ENCODE peak calls at places on chromosome 2, in six cellular contexts. One of them, this sample, is unnamed.

GRCh38 chr2:236569593-236569973 is at the start of gene ACKR3:
- DNase-seq in left lung: peak
- DNase-seq in right cardiac atrium: peak
- DNase-seq in A549: peak
- DNase-seq in naive thymus-derived CD4-positive, alpha-beta T cell: peak
- DNase-seq in AG04450: no peak
- DNase-seq in this sample: peak

GRCh38 chr2:167697961-167698360 is 549.4 kb downstream of the STK39 start:
- DNase-seq in left lung: no peak
- DNase-seq in right cardiac atrium: no peak
- DNase-seq in A549: no peak
- DNase-seq in naive thymus-derived CD4-positive, alpha-beta T cell: no peak
- DNase-seq in AG04450: no peak
- DNase-seq in this sample: no peak

GRCh38 chr2:9247177-9247576 is 40.6 kb downstream of the ASAP2 start:
- DNase-seq in left lung: no peak
- DNase-seq in right cardiac atrium: no peak
- DNase-seq in A549: no peak
- DNase-seq in naive thymus-derived CD4-positive, alpha-beta T cell: no peak
- DNase-seq in AG04450: no peak
- DNase-seq in this sample: no peak

GRCh38 chr2:181517685-181518301 is 60.6 kb downstream of the ITGA4 start:
- DNase-seq in left lung: no peak
- DNase-seq in right cardiac atrium: no peak
- DNase-seq in A549: no peak
- DNase-seq in naive thymus-derived CD4-positive, alpha-beta T cell: no peak
- DNase-seq in AG04450: no peak
- DNase-seq in this sample: no peak

GRCh38 chr2:187115627-187116026 is 266.7 kb upstream of the ZSWIM2 start:
- DNase-seq in left lung: no peak
- DNase-seq in right cardiac atrium: no peak
- DNase-seq in A549: no peak
- DNase-seq in naive thymus-derived CD4-positive, alpha-beta T cell: no peak
- DNase-seq in AG04450: no peak
- DNase-seq in this sample: no peak

GRCh38 chr2:183951636-183952035 is 646.7 kb upstream of the ZNF804A start:
- DNase-seq in left lung: no peak
- DNase-seq in right cardiac atrium: no peak
- DNase-seq in A549: peak
- DNase-seq in naive thymus-derived CD4-positive, alpha-beta T cell: no peak
- DNase-seq in AG04450: no peak
- DNase-seq in this sample: no peak

GRCh38 chr2:20494246-20494645 is 47.4 kb downstream of the RHOB start:
- DNase-seq in left lung: no peak
- DNase-seq in right cardiac atrium: no peak
- DNase-seq in A549: no peak
- DNase-seq in naive thymus-derived CD4-positive, alpha-beta T cell: no peak
- DNase-seq in AG04450: peak
- DNase-seq in this sample: no peak

GRCh38 chr2:2743164-2743571 is 412.1 kb upstream of the MYT1L start:
- DNase-seq in left lung: peak
- DNase-seq in right cardiac atrium: peak
- DNase-seq in A549: no peak
- DNase-seq in naive thymus-derived CD4-positive, alpha-beta T cell: no peak
- DNase-seq in AG04450: no peak
- DNase-seq in this sample: peak

GRCh38 chr2:6917071-6917760 is at the start of gene RNF144A:
- DNase-seq in left lung: peak
- DNase-seq in right cardiac atrium: peak
- DNase-seq in A549: peak
- DNase-seq in naive thymus-derived CD4-positive, alpha-beta T cell: peak
- DNase-seq in AG04450: no peak
- DNase-seq in this sample: peak

GRCh38 chr2:74045454-74045853 is 60.7 kb downstream of the TET3 start:
- DNase-seq in left lung: no peak
- DNase-seq in right cardiac atrium: peak
- DNase-seq in A549: no peak
- DNase-seq in naive thymus-derived CD4-positive, alpha-beta T cell: no peak
- DNase-seq in AG04450: no peak
- DNase-seq in this sample: no peak

GRCh38 chr2:231293163-231293562 is 94.7 kb downstream of the ARMC9 start:
- DNase-seq in left lung: no peak
- DNase-seq in right cardiac atrium: no peak
- DNase-seq in A549: no peak
- DNase-seq in naive thymus-derived CD4-positive, alpha-beta T cell: no peak
- DNase-seq in AG04450: no peak
- DNase-seq in this sample: no peak

GRCh38 chr2:295081-295480 is 7.2 kb upstream of the ALKAL2 start:
- DNase-seq in left lung: no peak
- DNase-seq in right cardiac atrium: no peak
- DNase-seq in A549: no peak
- DNase-seq in naive thymus-derived CD4-positive, alpha-beta T cell: no peak
- DNase-seq in AG04450: no peak
- DNase-seq in this sample: no peak

GRCh38 chr2:51990684-51991083 is 958.8 kb upstream of the NRXN1 start:
- DNase-seq in left lung: no peak
- DNase-seq in right cardiac atrium: no peak
- DNase-seq in A549: no peak
- DNase-seq in naive thymus-derived CD4-positive, alpha-beta T cell: no peak
- DNase-seq in AG04450: no peak
- DNase-seq in this sample: no peak

GRCh38 chr2:134231965-134232340 is 21.9 kb upstream of the MGAT5 start:
- DNase-seq in left lung: no peak
- DNase-seq in right cardiac atrium: no peak
- DNase-seq in A549: no peak
- DNase-seq in naive thymus-derived CD4-positive, alpha-beta T cell: no peak
- DNase-seq in AG04450: no peak
- DNase-seq in this sample: no peak

GRCh38 chr2:206614825-206615224 is 27.5 kb upstream of the FAM237A start:
- DNase-seq in left lung: no peak
- DNase-seq in right cardiac atrium: no peak
- DNase-seq in A549: peak
- DNase-seq in naive thymus-derived CD4-positive, alpha-beta T cell: no peak
- DNase-seq in AG04450: no peak
- DNase-seq in this sample: no peak

GRCh38 chr2:241458687-241459086 is 49.7 kb downstream of the STK25 start:
- DNase-seq in left lung: no peak
- DNase-seq in right cardiac atrium: peak
- DNase-seq in A549: no peak
- DNase-seq in naive thymus-derived CD4-positive, alpha-beta T cell: no peak
- DNase-seq in AG04450: no peak
- DNase-seq in this sample: no peak

GRCh38 chr2:141534671-141535359 is 596.0 kb downstream of the LRP1B start:
- DNase-seq in left lung: no peak
- DNase-seq in right cardiac atrium: no peak
- DNase-seq in A549: no peak
- DNase-seq in naive thymus-derived CD4-positive, alpha-beta T cell: no peak
- DNase-seq in AG04450: no peak
- DNase-seq in this sample: no peak

GRCh38 chr2:88350641-88351601 is 101.6 kb downstream of the FOXI3 start:
- DNase-seq in left lung: peak
- DNase-seq in right cardiac atrium: peak
- DNase-seq in A549: peak
- DNase-seq in naive thymus-derived CD4-positive, alpha-beta T cell: peak
- DNase-seq in AG04450: no peak
- DNase-seq in this sample: no peak

GRCh38 chr2:196927318-196928225 is 1.1 kb upstream of the PGAP1 start:
- DNase-seq in left lung: no peak
- DNase-seq in right cardiac atrium: peak
- DNase-seq in A549: peak
- DNase-seq in naive thymus-derived CD4-positive, alpha-beta T cell: peak
- DNase-seq in AG04450: peak
- DNase-seq in this sample: no peak

GRCh38 chr2:164044637-164045036 is 308.8 kb upstream of the FIGN start:
- DNase-seq in left lung: no peak
- DNase-seq in right cardiac atrium: peak
- DNase-seq in A549: no peak
- DNase-seq in naive thymus-derived CD4-positive, alpha-beta T cell: no peak
- DNase-seq in AG04450: no peak
- DNase-seq in this sample: no peak

GRCh38 chr2:8132371-8132831 is 549.5 kb upstream of the ID2 start:
- DNase-seq in left lung: peak
- DNase-seq in right cardiac atrium: no peak
- DNase-seq in A549: no peak
- DNase-seq in naive thymus-derived CD4-positive, alpha-beta T cell: no peak
- DNase-seq in AG04450: no peak
- DNase-seq in this sample: no peak

GRCh38 chr2:143171817-143172216 is 42.6 kb downstream of the ARHGAP15 start:
- DNase-seq in left lung: no peak
- DNase-seq in right cardiac atrium: no peak
- DNase-seq in A549: peak
- DNase-seq in naive thymus-derived CD4-positive, alpha-beta T cell: no peak
- DNase-seq in AG04450: no peak
- DNase-seq in this sample: no peak

GRCh38 chr2:75342504-75343175 is 143.3 kb upstream of the TACR1 start:
- DNase-seq in left lung: no peak
- DNase-seq in right cardiac atrium: no peak
- DNase-seq in A549: no peak
- DNase-seq in naive thymus-derived CD4-positive, alpha-beta T cell: no peak
- DNase-seq in AG04450: no peak
- DNase-seq in this sample: no peak

GRCh38 chr2:201151127-201152074 is 31.5 kb upstream of the CASP10 start:
- DNase-seq in left lung: no peak
- DNase-seq in right cardiac atrium: no peak
- DNase-seq in A549: peak
- DNase-seq in naive thymus-derived CD4-positive, alpha-beta T cell: no peak
- DNase-seq in AG04450: peak
- DNase-seq in this sample: no peak

GRCh38 chr2:145961846-145962245 is 1441.9 kb upstream of the ZEB2 start:
- DNase-seq in left lung: no peak
- DNase-seq in right cardiac atrium: no peak
- DNase-seq in A549: no peak
- DNase-seq in naive thymus-derived CD4-positive, alpha-beta T cell: no peak
- DNase-seq in AG04450: no peak
- DNase-seq in this sample: no peak

GRCh38 chr2:3210257-3210656 is 167.4 kb downstream of the EIPR1 start:
- DNase-seq in left lung: no peak
- DNase-seq in right cardiac atrium: no peak
- DNase-seq in A549: no peak
- DNase-seq in naive thymus-derived CD4-positive, alpha-beta T cell: no peak
- DNase-seq in AG04450: no peak
- DNase-seq in this sample: no peak

GRCh38 chr2:86809481-86810121 is 18.9 kb upstream of the CD8A start:
- DNase-seq in left lung: peak
- DNase-seq in right cardiac atrium: no peak
- DNase-seq in A549: no peak
- DNase-seq in naive thymus-derived CD4-positive, alpha-beta T cell: no peak
- DNase-seq in AG04450: no peak
- DNase-seq in this sample: no peak

GRCh38 chr2:70083344-70084156 is 3.7 kb upstream of the PCBP1 start:
- DNase-seq in left lung: no peak
- DNase-seq in right cardiac atrium: no peak
- DNase-seq in A549: peak
- DNase-seq in naive thymus-derived CD4-positive, alpha-beta T cell: no peak
- DNase-seq in AG04450: no peak
- DNase-seq in this sample: no peak

GRCh38 chr2:15841776-15842554 is 98.4 kb upstream of the MYCN start:
- DNase-seq in left lung: no peak
- DNase-seq in right cardiac atrium: no peak
- DNase-seq in A549: no peak
- DNase-seq in naive thymus-derived CD4-positive, alpha-beta T cell: no peak
- DNase-seq in AG04450: no peak
- DNase-seq in this sample: no peak

DNA sequence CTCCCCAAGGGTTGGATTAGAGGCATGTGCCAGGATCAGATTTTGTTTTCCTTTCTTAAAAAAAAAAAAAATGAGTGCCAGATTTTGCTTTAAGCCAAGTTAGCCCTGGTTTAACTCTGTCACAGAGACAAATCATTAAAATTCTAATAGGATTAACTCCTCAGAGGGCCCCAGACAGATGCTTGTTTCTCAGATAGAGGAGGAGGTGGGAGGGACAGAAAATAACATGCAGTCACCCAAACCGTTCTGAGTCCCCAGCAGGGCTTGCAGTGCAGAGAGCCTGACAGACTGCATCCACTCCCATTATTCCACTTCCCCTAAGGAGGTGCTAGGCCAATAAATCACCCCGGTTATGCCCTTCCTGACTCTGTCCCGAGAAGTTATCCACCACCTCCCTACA is 6.3 kb upstream of the PROKR1 start:
- DNase-seq in left lung: no peak
- DNase-seq in right cardiac atrium: no peak
- DNase-seq in A549: no peak
- DNase-seq in naive thymus-derived CD4-positive, alpha-beta T cell: no peak
- DNase-seq in AG04450: no peak
- DNase-seq in this sample: no peak
- H3K27ac ChIP-seq in left lung: no peak
- H3K27ac ChIP-seq in right cardiac atrium: no peak
- H3K27ac ChIP-seq in A549: no peak
- H3K27ac ChIP-seq in naive thymus-derived CD4-positive, alpha-beta T cell: no peak
- H3K27ac ChIP-seq in AG04450: no peak
- H3K27ac ChIP-seq in this sample: no peak

GRCh38 chr2:189569295-189569925 is 11.2 kb downstream of the SLC40A1 start:
- DNase-seq in left lung: no peak
- DNase-seq in right cardiac atrium: no peak
- DNase-seq in A549: no peak
- DNase-seq in naive thymus-derived CD4-positive, alpha-beta T cell: no peak
- DNase-seq in AG04450: no peak
- DNase-seq in this sample: no peak
- H3K27ac ChIP-seq in left lung: peak
- H3K27ac ChIP-seq in right cardiac atrium: no peak
- H3K27ac ChIP-seq in A549: no peak
- H3K27ac ChIP-seq in naive thymus-derived CD4-positive, alpha-beta T cell: peak
- H3K27ac ChIP-seq in AG04450: no peak
- H3K27ac ChIP-seq in this sample: no peak

DNA sequence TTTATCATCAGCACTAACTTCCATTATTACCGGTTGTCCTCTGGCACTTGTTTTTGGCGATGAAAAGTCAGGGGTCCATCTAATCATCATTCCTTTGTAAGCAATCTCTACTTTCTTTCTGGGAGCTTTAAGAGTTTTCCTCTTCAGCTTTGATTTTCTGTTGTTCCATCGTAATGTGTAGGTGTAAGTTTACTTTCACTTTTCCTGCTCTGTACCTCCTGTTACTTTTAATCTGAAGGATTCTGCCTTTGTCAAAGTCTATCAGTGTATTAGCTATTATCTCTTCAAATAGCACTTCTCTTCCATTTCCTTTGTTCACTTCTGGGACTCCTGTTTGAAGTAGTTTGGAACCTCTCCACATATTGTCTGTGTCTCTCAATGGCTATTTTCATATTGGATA is 25.5 kb upstream of the GPR155 start:
- DNase-seq in left lung: no peak
- DNase-seq in right cardiac atrium: no peak
- DNase-seq in A549: no peak
- DNase-seq in naive thymus-derived CD4-positive, alpha-beta T cell: no peak
- DNase-seq in AG04450: no peak
- DNase-seq in this sample: no peak
- H3K27ac ChIP-seq in left lung: no peak
- H3K27ac ChIP-seq in right cardiac atrium: no peak
- H3K27ac ChIP-seq in A549: no peak
- H3K27ac ChIP-seq in naive thymus-derived CD4-positive, alpha-beta T cell: no peak
- H3K27ac ChIP-seq in AG04450: no peak
- H3K27ac ChIP-seq in this sample: no peak

DNA sequence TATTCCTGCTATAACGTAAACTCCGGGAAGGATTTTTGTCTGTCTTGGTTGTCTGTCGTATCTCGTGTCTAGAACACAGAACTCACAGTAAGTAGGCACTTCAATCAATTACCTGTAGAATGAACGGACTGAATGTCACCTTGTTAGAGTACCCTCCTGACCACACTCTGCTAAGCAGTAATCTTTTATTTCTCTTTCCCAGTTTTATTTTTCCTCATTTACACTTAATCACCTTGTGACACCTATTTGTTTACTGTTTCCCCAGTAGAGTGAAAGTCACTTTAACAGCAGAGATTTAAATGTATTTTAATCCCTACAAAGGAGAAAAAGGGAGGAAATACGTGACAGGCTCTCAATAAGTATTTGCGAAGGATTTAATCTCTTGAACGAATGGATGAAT is 514 bp upstream of the EPB41L5 start:
- DNase-seq in left lung: no peak
- DNase-seq in right cardiac atrium: no peak
- DNase-seq in A549: no peak
- DNase-seq in naive thymus-derived CD4-positive, alpha-beta T cell: no peak
- DNase-seq in AG04450: no peak
- DNase-seq in this sample: no peak
- H3K27ac ChIP-seq in left lung: peak
- H3K27ac ChIP-seq in right cardiac atrium: no peak
- H3K27ac ChIP-seq in A549: peak
- H3K27ac ChIP-seq in naive thymus-derived CD4-positive, alpha-beta T cell: peak
- H3K27ac ChIP-seq in AG04450: no peak
- H3K27ac ChIP-seq in this sample: peak